ENCODE peak calls at places on chromosomes 4 and X, in ten cellular contexts. One of them, this sample, is unnamed.

GRCh38 chr4:68406479-68406859 is 40.8 kb upstream of the TMPRSS11E start:
- DNase-seq in activated T-helper 1 cell treated with Interleukin-2 at 50 U/mL for 16 hours: no peak
- DNase-seq in EH: no peak
- DNase-seq in endodermal cell: no peak
- DNase-seq in stimulated activated CD4-positive, alpha-beta T cell treated with anti-CD3 and anti-CD28 coated beads, Interleukin-4, amount 100 ng/mL, for 4 hours: no peak
- DNase-seq in Daoy: no peak
- DNase-seq in right lobe of liver: no peak
- DNase-seq in Kasumi-1: no peak
- DNase-seq in amniotic stem cell: no peak
- DNase-seq in pancreas: no peak
- DNase-seq in this sample: no peak

GRCh38 chr4:145480257-145480656 is 1.4 kb upstream of the SMAD1 start:
- DNase-seq in activated T-helper 1 cell treated with Interleukin-2 at 50 U/mL for 16 hours: no peak
- DNase-seq in EH: peak
- DNase-seq in endodermal cell: no peak
- DNase-seq in stimulated activated CD4-positive, alpha-beta T cell treated with anti-CD3 and anti-CD28 coated beads, Interleukin-4, amount 100 ng/mL, for 4 hours: no peak
- DNase-seq in Daoy: no peak
- DNase-seq in right lobe of liver: no peak
- DNase-seq in Kasumi-1: peak
- DNase-seq in amniotic stem cell: no peak
- DNase-seq in pancreas: no peak
- DNase-seq in this sample: no peak

GRCh38 chrX:17605676-17606075 is 131.6 kb upstream of the SCML1 start:
- DNase-seq in activated T-helper 1 cell treated with Interleukin-2 at 50 U/mL for 16 hours: no peak
- DNase-seq in EH: peak
- DNase-seq in endodermal cell: no peak
- DNase-seq in stimulated activated CD4-positive, alpha-beta T cell treated with anti-CD3 and anti-CD28 coated beads, Interleukin-4, amount 100 ng/mL, for 4 hours: no peak
- DNase-seq in Daoy: no peak
- DNase-seq in right lobe of liver: no peak
- DNase-seq in Kasumi-1: no peak
- DNase-seq in amniotic stem cell: no peak
- DNase-seq in pancreas: no peak
- DNase-seq in this sample: no peak

GRCh38 chr4:161663844-161664243 is 500.0 kb downstream of the FSTL5 start:
- DNase-seq in activated T-helper 1 cell treated with Interleukin-2 at 50 U/mL for 16 hours: no peak
- DNase-seq in EH: no peak
- DNase-seq in endodermal cell: peak
- DNase-seq in stimulated activated CD4-positive, alpha-beta T cell treated with anti-CD3 and anti-CD28 coated beads, Interleukin-4, amount 100 ng/mL, for 4 hours: no peak
- DNase-seq in Daoy: no peak
- DNase-seq in right lobe of liver: no peak
- DNase-seq in Kasumi-1: no peak
- DNase-seq in amniotic stem cell: no peak
- DNase-seq in pancreas: no peak
- DNase-seq in this sample: no peak

GRCh38 chr4:1207603-1208265 is 35.4 kb upstream of the SPON2 start:
- DNase-seq in activated T-helper 1 cell treated with Interleukin-2 at 50 U/mL for 16 hours: no peak
- DNase-seq in EH: peak
- DNase-seq in endodermal cell: peak
- DNase-seq in stimulated activated CD4-positive, alpha-beta T cell treated with anti-CD3 and anti-CD28 coated beads, Interleukin-4, amount 100 ng/mL, for 4 hours: no peak
- DNase-seq in Daoy: no peak
- DNase-seq in right lobe of liver: peak
- DNase-seq in Kasumi-1: no peak
- DNase-seq in amniotic stem cell: no peak
- DNase-seq in pancreas: peak
- DNase-seq in this sample: no peak

GRCh38 chr4:124337874-124338273 is 374.7 kb downstream of the ANKRD50 start:
- DNase-seq in activated T-helper 1 cell treated with Interleukin-2 at 50 U/mL for 16 hours: no peak
- DNase-seq in EH: peak
- DNase-seq in endodermal cell: no peak
- DNase-seq in stimulated activated CD4-positive, alpha-beta T cell treated with anti-CD3 and anti-CD28 coated beads, Interleukin-4, amount 100 ng/mL, for 4 hours: no peak
- DNase-seq in Daoy: no peak
- DNase-seq in right lobe of liver: no peak
- DNase-seq in Kasumi-1: no peak
- DNase-seq in amniotic stem cell: no peak
- DNase-seq in pancreas: peak
- DNase-seq in this sample: peak

GRCh38 chr4:94641702-94642560 is 115.8 kb upstream of the BMPR1B start:
- DNase-seq in activated T-helper 1 cell treated with Interleukin-2 at 50 U/mL for 16 hours: no peak
- DNase-seq in EH: peak
- DNase-seq in endodermal cell: no peak
- DNase-seq in stimulated activated CD4-positive, alpha-beta T cell treated with anti-CD3 and anti-CD28 coated beads, Interleukin-4, amount 100 ng/mL, for 4 hours: no peak
- DNase-seq in Daoy: peak
- DNase-seq in right lobe of liver: no peak
- DNase-seq in Kasumi-1: no peak
- DNase-seq in amniotic stem cell: no peak
- DNase-seq in pancreas: no peak
- DNase-seq in this sample: peak

GRCh38 chr4:94961420-94961819 is 203.7 kb downstream of the BMPR1B start:
- DNase-seq in activated T-helper 1 cell treated with Interleukin-2 at 50 U/mL for 16 hours: no peak
- DNase-seq in EH: no peak
- DNase-seq in endodermal cell: no peak
- DNase-seq in stimulated activated CD4-positive, alpha-beta T cell treated with anti-CD3 and anti-CD28 coated beads, Interleukin-4, amount 100 ng/mL, for 4 hours: no peak
- DNase-seq in Daoy: no peak
- DNase-seq in right lobe of liver: no peak
- DNase-seq in Kasumi-1: no peak
- DNase-seq in amniotic stem cell: no peak
- DNase-seq in pancreas: no peak
- DNase-seq in this sample: peak

GRCh38 chr4:6257243-6258025 is 12.2 kb upstream of the WFS1 start:
- DNase-seq in activated T-helper 1 cell treated with Interleukin-2 at 50 U/mL for 16 hours: no peak
- DNase-seq in EH: no peak
- DNase-seq in endodermal cell: peak
- DNase-seq in stimulated activated CD4-positive, alpha-beta T cell treated with anti-CD3 and anti-CD28 coated beads, Interleukin-4, amount 100 ng/mL, for 4 hours: no peak
- DNase-seq in Daoy: peak
- DNase-seq in right lobe of liver: no peak
- DNase-seq in Kasumi-1: peak
- DNase-seq in amniotic stem cell: no peak
- DNase-seq in pancreas: no peak
- DNase-seq in this sample: peak

GRCh38 chrX:153907456-153907855 is 3.0 kb downstream of the AVPR2 start:
- DNase-seq in activated T-helper 1 cell treated with Interleukin-2 at 50 U/mL for 16 hours: no peak
- DNase-seq in EH: no peak
- DNase-seq in endodermal cell: peak
- DNase-seq in stimulated activated CD4-positive, alpha-beta T cell treated with anti-CD3 and anti-CD28 coated beads, Interleukin-4, amount 100 ng/mL, for 4 hours: no peak
- DNase-seq in Daoy: no peak
- DNase-seq in right lobe of liver: no peak
- DNase-seq in Kasumi-1: no peak
- DNase-seq in amniotic stem cell: no peak
- DNase-seq in pancreas: peak
- DNase-seq in this sample: no peak

GRCh38 chr4:77990456-77990855 is 66.7 kb upstream of the FRAS1 start:
- DNase-seq in activated T-helper 1 cell treated with Interleukin-2 at 50 U/mL for 16 hours: no peak
- DNase-seq in EH: no peak
- DNase-seq in endodermal cell: no peak
- DNase-seq in stimulated activated CD4-positive, alpha-beta T cell treated with anti-CD3 and anti-CD28 coated beads, Interleukin-4, amount 100 ng/mL, for 4 hours: no peak
- DNase-seq in Daoy: no peak
- DNase-seq in right lobe of liver: no peak
- DNase-seq in Kasumi-1: no peak
- DNase-seq in amniotic stem cell: no peak
- DNase-seq in pancreas: no peak
- DNase-seq in this sample: no peak

This sample was measured in DMS53.